ENCODE peak calls at places on chromosomes 1 and 21, in nine cellular contexts. U is NB4; A is GM20000; H is ELR; B is HCT116; P is neural crest cell; D is stimulated activated CD4-positive, alpha-beta T cell treated with anti-CD3 and anti-CD28 coated beads, Interleukin-1b, Interleukin-23, amount 100 ng/mL, for 24 hours; R is amygdala; Z is choroid plexus epithelial cell. Q is an unnamed sample.

GRCh38 chr1:230303822-230304221 is 122.3 kb downstream of the PGBD5 start:
- DNase-seq in H (peak), B (no peak), P (no peak), Z (peak), D (no peak), R (no peak), U (peak), A (no peak), Q (peak)

GRCh38 chr1:160168609-160169369 is 17.4 kb downstream of the ATP1A4 start:
- DNase-seq in A (no peak), H (no peak), B (no peak), R (no peak), P (no peak), Z (peak), D (no peak), U (peak), Q (no peak)

GRCh38 chr1:7589080-7589735 is 181.9 kb upstream of the VAMP3 start:
- DNase-seq in B (no peak), P (no peak), R (no peak), D (no peak), Z (no peak), A (no peak), U (no peak), H (no peak), Q (no peak)

GRCh38 chr1:19123837-19124236 is 86.2 kb downstream of the UBR4 start:
- DNase-seq in A (no peak), H (peak), R (no peak), Z (no peak), P (no peak), D (no peak), U (peak), B (no peak), Q (peak)

GRCh38 chr21:26096972-26097371 is 73.6 kb downstream of the APP start:
- DNase-seq in Z (no peak), P (no peak), R (no peak), A (no peak), H (no peak), B (no peak), U (no peak), D (no peak), Q (no peak)

GRCh38 chr1:145995148-145995851 is 1.1 kb downstream of the TXNIP start:
- DNase-seq in A (no peak), H (no peak), B (no peak), D (no peak), P (no peak), R (no peak), Z (no peak), U (peak), Q (peak)

GRCh38 chr1:157849229-157849875 is 7.7 kb upstream of the CD5L start:
- DNase-seq in H (no peak), B (no peak), U (no peak), A (peak), R (no peak), D (no peak), Z (no peak), P (no peak), Q (no peak)

GRCh38 chr1:33586111-33586510 is 113.7 kb downstream of the ZSCAN20 start:
- DNase-seq in D (no peak), A (no peak), Z (peak), R (no peak), U (no peak), P (no peak), H (peak), B (peak), Q (no peak)

GRCh38 chr1:201167625-201167991 is 13.3 kb upstream of the TMEM9 start:
- DNase-seq in D (no peak), B (no peak), Z (no peak), R (no peak), H (no peak), A (no peak), U (no peak), P (no peak), Q (no peak)

Q was measured in KBM-7.